ENCODE peak calls at places on chromosomes 3 and 15, in seven cellular contexts. One of them, this sample, is unnamed.

GRCh38 chr15:101723874-101724674 is at the start of gene TARS3:
- DNase-seq in AG10803: peak
- DNase-seq in tibial artery: peak
- DNase-seq in HFF-Myc: peak
- DNase-seq in MM.1S: peak
- DNase-seq in CD8-positive, alpha-beta memory T cell: peak
- DNase-seq in SK-N-SH: peak
- DNase-seq in this sample: peak

GRCh38 chr3:71543371-71544016 is 40.0 kb downstream of the FOXP1 start:
- DNase-seq in CD8-positive, alpha-beta memory T cell: no peak
- DNase-seq in MM.1S: no peak
- DNase-seq in HFF-Myc: no peak
- DNase-seq in AG10803: no peak
- DNase-seq in SK-N-SH: peak
- DNase-seq in tibial artery: no peak
- DNase-seq in this sample: no peak

GRCh38 chr3:40821316-40821715 is 296.6 kb downstream of the ZNF621 start:
- DNase-seq in MM.1S: no peak
- DNase-seq in HFF-Myc: no peak
- DNase-seq in tibial artery: no peak
- DNase-seq in SK-N-SH: no peak
- DNase-seq in CD8-positive, alpha-beta memory T cell: no peak
- DNase-seq in AG10803: no peak
- DNase-seq in this sample: no peak

GRCh38 chr15:66702770-66703539 is 919 bp downstream of the SMAD6 start:
- DNase-seq in SK-N-SH: peak
- DNase-seq in CD8-positive, alpha-beta memory T cell: no peak
- DNase-seq in tibial artery: no peak
- DNase-seq in AG10803: no peak
- DNase-seq in HFF-Myc: no peak
- DNase-seq in MM.1S: no peak
- DNase-seq in this sample: peak

GRCh38 chr3:56124546-56124945 is 343.7 kb downstream of the ERC2 start:
- DNase-seq in MM.1S: no peak
- DNase-seq in AG10803: no peak
- DNase-seq in CD8-positive, alpha-beta memory T cell: no peak
- DNase-seq in SK-N-SH: no peak
- DNase-seq in tibial artery: no peak
- DNase-seq in HFF-Myc: no peak
- DNase-seq in this sample: no peak

GRCh38 chr3:126102011-126102410 is 18.1 kb upstream of the SLC41A3 start:
- DNase-seq in tibial artery: no peak
- DNase-seq in SK-N-SH: no peak
- DNase-seq in CD8-positive, alpha-beta memory T cell: no peak
- DNase-seq in MM.1S: no peak
- DNase-seq in HFF-Myc: no peak
- DNase-seq in AG10803: no peak
- DNase-seq in this sample: no peak

GRCh38 chr3:60956729-60957128 is 294.5 kb downstream of the FHIT start:
- DNase-seq in SK-N-SH: no peak
- DNase-seq in AG10803: no peak
- DNase-seq in MM.1S: no peak
- DNase-seq in CD8-positive, alpha-beta memory T cell: no peak
- DNase-seq in HFF-Myc: no peak
- DNase-seq in tibial artery: no peak
- DNase-seq in this sample: no peak

GRCh38 chr15:68582864-68583263 is 4.1 kb downstream of the CORO2B start:
- DNase-seq in SK-N-SH: no peak
- DNase-seq in CD8-positive, alpha-beta memory T cell: no peak
- DNase-seq in MM.1S: no peak
- DNase-seq in tibial artery: no peak
- DNase-seq in HFF-Myc: no peak
- DNase-seq in AG10803: no peak
- DNase-seq in this sample: no peak

GRCh38 chr3:24495334-24495994 is 814 bp upstream of the THRB start:
- DNase-seq in tibial artery: peak
- DNase-seq in HFF-Myc: no peak
- DNase-seq in SK-N-SH: peak
- DNase-seq in AG10803: no peak
- DNase-seq in CD8-positive, alpha-beta memory T cell: no peak
- DNase-seq in MM.1S: no peak
- DNase-seq in this sample: no peak

GRCh38 chr3:146715176-146715575 is 110.0 kb upstream of the PLSCR5 start:
- DNase-seq in tibial artery: no peak
- DNase-seq in SK-N-SH: no peak
- DNase-seq in HFF-Myc: no peak
- DNase-seq in CD8-positive, alpha-beta memory T cell: no peak
- DNase-seq in MM.1S: no peak
- DNase-seq in AG10803: peak
- DNase-seq in this sample: no peak

GRCh38 chr3:183909030-183909600 is 24.4 kb upstream of the PARL start:
- DNase-seq in SK-N-SH: no peak
- DNase-seq in AG10803: no peak
- DNase-seq in CD8-positive, alpha-beta memory T cell: no peak
- DNase-seq in MM.1S: no peak
- DNase-seq in tibial artery: no peak
- DNase-seq in HFF-Myc: no peak
- DNase-seq in this sample: no peak

GRCh38 chr3:184472723-184473419 is 88.7 kb upstream of the EPHB3 start:
- DNase-seq in AG10803: no peak
- DNase-seq in MM.1S: peak
- DNase-seq in SK-N-SH: no peak
- DNase-seq in HFF-Myc: no peak
- DNase-seq in tibial artery: peak
- DNase-seq in CD8-positive, alpha-beta memory T cell: no peak
- DNase-seq in this sample: no peak

GRCh38 chr3:104437891-104438290 is 928.8 kb upstream of the ALCAM start:
- DNase-seq in MM.1S: no peak
- DNase-seq in SK-N-SH: no peak
- DNase-seq in HFF-Myc: no peak
- DNase-seq in AG10803: peak
- DNase-seq in tibial artery: no peak
- DNase-seq in CD8-positive, alpha-beta memory T cell: no peak
- DNase-seq in this sample: no peak

GRCh38 chr3:16252243-16252978 is 12.3 kb downstream of the DPH3 start:
- DNase-seq in tibial artery: no peak
- DNase-seq in AG10803: no peak
- DNase-seq in CD8-positive, alpha-beta memory T cell: no peak
- DNase-seq in MM.1S: no peak
- DNase-seq in SK-N-SH: no peak
- DNase-seq in HFF-Myc: no peak
- DNase-seq in this sample: no peak

GRCh38 chr3:48244462-48244861 is 3.6 kb downstream of the ZNF589 start:
- DNase-seq in tibial artery: no peak
- DNase-seq in AG10803: no peak
- DNase-seq in CD8-positive, alpha-beta memory T cell: no peak
- DNase-seq in HFF-Myc: no peak
- DNase-seq in MM.1S: no peak
- DNase-seq in SK-N-SH: no peak
- DNase-seq in this sample: no peak

GRCh38 chr15:98901438-98901837 is 106.2 kb downstream of the PGPEP1L start:
- DNase-seq in tibial artery: no peak
- DNase-seq in HFF-Myc: no peak
- DNase-seq in CD8-positive, alpha-beta memory T cell: no peak
- DNase-seq in SK-N-SH: no peak
- DNase-seq in MM.1S: no peak
- DNase-seq in AG10803: no peak
- DNase-seq in this sample: no peak

GRCh38 chr3:56131976-56132590 is 336.2 kb downstream of the ERC2 start:
- DNase-seq in AG10803: peak
- DNase-seq in MM.1S: no peak
- DNase-seq in tibial artery: peak
- DNase-seq in CD8-positive, alpha-beta memory T cell: no peak
- DNase-seq in SK-N-SH: no peak
- DNase-seq in HFF-Myc: peak
- DNase-seq in this sample: no peak

GRCh38 chr3:50674349-50675178 is at the start of gene DOCK3:
- DNase-seq in tibial artery: peak
- DNase-seq in AG10803: peak
- DNase-seq in SK-N-SH: peak
- DNase-seq in MM.1S: peak
- DNase-seq in HFF-Myc: no peak
- DNase-seq in CD8-positive, alpha-beta memory T cell: peak
- DNase-seq in this sample: peak

GRCh38 chr3:172716476-172716875 is 5.6 kb upstream of the NCEH1 start:
- DNase-seq in HFF-Myc: no peak
- DNase-seq in CD8-positive, alpha-beta memory T cell: no peak
- DNase-seq in AG10803: no peak
- DNase-seq in tibial artery: peak
- DNase-seq in SK-N-SH: no peak
- DNase-seq in MM.1S: no peak
- DNase-seq in this sample: no peak

GRCh38 chr3:127551971-127552370 is 38.6 kb downstream of the TPRA1 start:
- DNase-seq in HFF-Myc: no peak
- DNase-seq in AG10803: no peak
- DNase-seq in SK-N-SH: peak
- DNase-seq in tibial artery: no peak
- DNase-seq in CD8-positive, alpha-beta memory T cell: no peak
- DNase-seq in MM.1S: no peak
- DNase-seq in this sample: peak
- H3K4me3 ChIP-seq in HFF-Myc: no peak
- H3K4me3 ChIP-seq in AG10803: no peak
- H3K4me3 ChIP-seq in SK-N-SH: no peak
- H3K4me3 ChIP-seq in tibial artery: no peak
- H3K4me3 ChIP-seq in CD8-positive, alpha-beta memory T cell: no peak
- H3K4me3 ChIP-seq in MM.1S: no peak
- H3K4me3 ChIP-seq in this sample: no peak

GRCh38 chr3:13452490-13453335 is 27.4 kb upstream of the HDAC11 start:
- DNase-seq in SK-N-SH: peak
- DNase-seq in CD8-positive, alpha-beta memory T cell: peak
- DNase-seq in tibial artery: peak
- DNase-seq in MM.1S: peak
- DNase-seq in HFF-Myc: no peak
- DNase-seq in AG10803: peak
- DNase-seq in this sample: peak
- H3K4me3 ChIP-seq in SK-N-SH: peak
- H3K4me3 ChIP-seq in CD8-positive, alpha-beta memory T cell: peak
- H3K4me3 ChIP-seq in tibial artery: peak
- H3K4me3 ChIP-seq in MM.1S: peak
- H3K4me3 ChIP-seq in HFF-Myc: no peak
- H3K4me3 ChIP-seq in AG10803: peak
- H3K4me3 ChIP-seq in this sample: peak

DNA sequence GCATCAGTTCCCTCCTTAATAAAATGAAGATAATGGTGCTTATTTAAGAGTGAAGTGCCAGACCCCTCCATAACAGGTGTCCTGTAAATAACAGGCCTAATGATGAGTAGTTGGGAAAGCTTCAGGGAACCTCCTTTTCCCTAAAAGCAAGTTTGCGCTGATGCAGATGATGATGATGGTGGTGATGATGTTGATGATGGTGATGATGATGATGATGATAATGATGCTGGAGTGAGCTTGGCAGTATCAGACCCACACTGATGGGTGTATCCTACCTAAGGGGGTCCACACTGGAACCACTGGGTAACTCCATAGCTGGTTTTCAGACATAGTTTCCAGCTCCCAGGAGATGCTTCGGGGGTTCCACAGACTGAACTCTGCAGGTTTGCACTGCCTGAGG is 24.4 kb downstream of the MTMR14 start:
- DNase-seq in SK-N-SH: no peak
- DNase-seq in MM.1S: no peak
- DNase-seq in AG10803: no peak
- DNase-seq in CD8-positive, alpha-beta memory T cell: no peak
- DNase-seq in HFF-Myc: no peak
- DNase-seq in tibial artery: no peak
- DNase-seq in this sample: no peak
- H3K4me3 ChIP-seq in SK-N-SH: no peak
- H3K4me3 ChIP-seq in MM.1S: no peak
- H3K4me3 ChIP-seq in AG10803: no peak
- H3K4me3 ChIP-seq in CD8-positive, alpha-beta memory T cell: no peak
- H3K4me3 ChIP-seq in HFF-Myc: no peak
- H3K4me3 ChIP-seq in tibial artery: no peak
- H3K4me3 ChIP-seq in this sample: no peak

GRCh38 chr15:73750951-73751350 is 2.2 kb downstream of the INSYN1 start:
- DNase-seq in CD8-positive, alpha-beta memory T cell: no peak
- DNase-seq in SK-N-SH: no peak
- DNase-seq in MM.1S: no peak
- DNase-seq in HFF-Myc: no peak
- DNase-seq in AG10803: no peak
- DNase-seq in tibial artery: no peak
- DNase-seq in this sample: no peak
- H3K4me3 ChIP-seq in CD8-positive, alpha-beta memory T cell: no peak
- H3K4me3 ChIP-seq in SK-N-SH: no peak
- H3K4me3 ChIP-seq in MM.1S: no peak
- H3K4me3 ChIP-seq in HFF-Myc: no peak
- H3K4me3 ChIP-seq in AG10803: no peak
- H3K4me3 ChIP-seq in tibial artery: no peak
- H3K4me3 ChIP-seq in this sample: no peak

GRCh38 chr3:194925614-194926013 is 239.9 kb downstream of the FAM43A start:
- DNase-seq in tibial artery: no peak
- DNase-seq in SK-N-SH: no peak
- DNase-seq in CD8-positive, alpha-beta memory T cell: no peak
- DNase-seq in AG10803: no peak
- DNase-seq in HFF-Myc: no peak
- DNase-seq in MM.1S: no peak
- DNase-seq in this sample: no peak

GRCh38 chr3:194928183-194928736 is 242.6 kb downstream of the FAM43A start:
- DNase-seq in SK-N-SH: no peak
- DNase-seq in CD8-positive, alpha-beta memory T cell: no peak
- DNase-seq in tibial artery: no peak
- DNase-seq in AG10803: peak
- DNase-seq in HFF-Myc: peak
- DNase-seq in MM.1S: no peak
- DNase-seq in this sample: no peak

GRCh38 chr3:194930439-194931204 is 244.9 kb downstream of the FAM43A start:
- DNase-seq in CD8-positive, alpha-beta memory T cell: no peak
- DNase-seq in AG10803: peak
- DNase-seq in SK-N-SH: peak
- DNase-seq in tibial artery: peak
- DNase-seq in MM.1S: no peak
- DNase-seq in HFF-Myc: peak
- DNase-seq in this sample: no peak

GRCh38 chr3:194931366-194931765 is 245.7 kb downstream of the FAM43A start:
- DNase-seq in HFF-Myc: no peak
- DNase-seq in tibial artery: no peak
- DNase-seq in MM.1S: no peak
- DNase-seq in SK-N-SH: no peak
- DNase-seq in CD8-positive, alpha-beta memory T cell: no peak
- DNase-seq in AG10803: peak
- DNase-seq in this sample: no peak

GRCh38 chr3:194928831-194929594 is 243.3 kb downstream of the FAM43A start:
- DNase-seq in HFF-Myc: no peak
- DNase-seq in SK-N-SH: no peak
- DNase-seq in MM.1S: no peak
- DNase-seq in tibial artery: peak
- DNase-seq in AG10803: no peak
- DNase-seq in CD8-positive, alpha-beta memory T cell: no peak
- DNase-seq in this sample: no peak
- H3K4me3 ChIP-seq in HFF-Myc: no peak
- H3K4me3 ChIP-seq in SK-N-SH: no peak
- H3K4me3 ChIP-seq in MM.1S: no peak
- H3K4me3 ChIP-seq in tibial artery: no peak
- H3K4me3 ChIP-seq in AG10803: no peak
- H3K4me3 ChIP-seq in CD8-positive, alpha-beta memory T cell: no peak
- H3K4me3 ChIP-seq in this sample: no peak